ENCODE peak calls at places on chromosomes 12 and 14, in four cellular contexts. P is Caco-2, D is cardiac muscle cell, R is left ventricle myocardium inferior. H is an unnamed sample.

GRCh38 chr14:29220077-29220476 is 453.5 kb downstream of the FOXG1 start:
- DNase-seq in D (no peak), P (no peak), R (no peak), H (no peak)

GRCh38 chr14:99749142-99749541 is 44.1 kb upstream of the EML1 start:
- DNase-seq in P (no peak), R (no peak), D (no peak), H (no peak)

GRCh38 chr12:41250748-41251147 is 62.6 kb downstream of the PDZRN4 start:
- DNase-seq in P (no peak), R (no peak), D (peak; percentile 3), H (no peak)

GRCh38 chr12:132579747-132580146 is 30.6 kb downstream of the LRCOL1 start:
- DNase-seq in P (no peak), R (no peak), D (no peak), H (no peak)

GRCh38 chr12:69901141-69901900 is 76.3 kb downstream of the MYRFL start:
- DNase-seq in D (peak; percentile 20), R (no peak), P (no peak), H (no peak)

GRCh38 chr12:97173672-97174385 is 266.8 kb downstream of the NEDD1 start:
- DNase-seq in D (no peak), P (no peak), R (no peak), H (no peak)

GRCh38 chr14:51521764-51522163 is 129.9 kb upstream of the FRMD6 start:
- DNase-seq in P (no peak), R (no peak), D (peak; percentile 41), H (no peak)

GRCh38 chr12:57517187-57517586 is 3.1 kb downstream of the DDIT3 start:
- DNase-seq in D (peak; percentile 50), R (no peak), P (no peak), H (no peak)

GRCh38 chr14:74582910-74583581 is 29.0 kb downstream of the LTBP2 start:
- DNase-seq in D (peak; percentile 73), P (no peak), R (peak; percentile 58), H (no peak)

DNA sequence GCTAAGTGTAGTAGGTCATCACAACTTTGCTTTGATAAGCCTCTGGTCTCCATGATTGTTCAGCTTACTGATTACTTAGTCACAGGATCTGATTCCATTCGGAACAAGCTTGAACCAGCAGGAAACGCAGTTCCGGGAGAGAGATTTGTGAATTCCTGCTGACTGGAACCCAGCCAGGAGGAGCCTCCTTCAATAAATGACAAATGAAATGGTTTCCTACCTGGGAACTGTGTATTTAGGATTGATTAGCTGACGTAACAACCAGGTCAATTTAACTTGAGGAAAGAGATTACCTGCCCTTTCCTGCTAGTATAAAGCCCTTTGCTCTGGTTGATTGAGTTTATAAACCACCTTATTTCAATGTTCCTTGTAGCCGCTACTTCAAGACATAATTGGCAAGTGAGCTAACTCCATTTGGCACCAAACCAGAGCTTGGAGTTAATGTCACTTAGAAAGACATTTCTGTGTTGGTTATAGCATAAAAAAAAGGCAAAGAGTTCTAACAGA is 35.1 kb upstream of the KCNH3 start:
- DNase-seq in D (peak; percentile 72), P (no peak), R (no peak), H (no peak)
- H3K4me3 ChIP-seq in D (no peak overlapping the region), P (no peak overlapping the region), R (no peak overlapping the region), H (no peak overlapping the region)

DNA sequence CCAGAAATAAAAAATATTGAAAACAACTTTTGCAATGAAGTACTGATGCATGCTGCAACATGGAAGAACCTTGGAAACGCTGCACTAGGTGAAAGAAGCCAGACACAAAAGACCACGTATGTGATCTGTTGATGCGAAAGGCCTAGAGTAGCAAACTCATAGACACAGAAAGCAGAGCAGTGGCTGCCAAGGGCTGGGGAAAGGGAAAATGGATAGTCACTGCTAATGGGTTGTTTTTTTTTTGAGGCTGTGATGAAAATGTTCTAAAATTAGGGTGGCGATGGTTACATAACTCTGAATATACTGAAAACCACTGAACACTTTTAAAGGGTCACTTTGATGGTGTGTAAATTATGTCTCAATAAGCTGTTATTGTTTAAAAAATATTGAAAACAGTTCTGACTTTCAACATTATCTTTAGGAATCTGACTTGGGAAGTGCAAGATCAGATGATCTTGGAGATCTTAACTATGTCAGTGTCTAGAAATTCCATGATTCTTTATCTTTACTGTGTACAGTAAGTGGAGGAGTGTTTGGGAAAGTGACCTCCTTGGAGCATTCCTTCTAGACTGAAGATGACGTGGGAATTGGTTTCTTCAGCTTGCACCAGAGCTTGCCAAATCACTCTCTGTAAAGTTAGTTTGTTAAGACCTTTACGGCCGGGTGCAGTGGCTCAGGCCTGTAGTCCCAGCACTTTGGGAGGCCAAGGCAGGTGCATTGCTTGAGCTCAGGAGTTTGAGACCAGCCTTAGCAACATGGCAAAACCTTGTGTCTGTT is 12.4 kb downstream of the MLXIP start:
- DNase-seq in D (peak; percentile 97), P (no peak), R (no peak), H (no peak)
- H3K4me1 ChIP-seq in D (peaks cover 11% of the 10 kb centered on the region), P (peaks cover 9% of the 10 kb centered on the region), R (peaks cover 86% of the 10 kb centered on the region), H (peaks cover 84% of the 10 kb centered on the region)

GRCh38 chr12:138898-139534 is 72.4 kb downstream of the IQSEC3 start:
- DNase-seq in P (no peak), R (peak; percentile 29), D (peak; percentile 61), H (no peak)
- H3K4me3 ChIP-seq in P (no peak overlapping the region), R (peak overlapping the region; percentile 65), D (no peak overlapping the region), H (no peak overlapping the region)

GRCh38 chr12:72273499-72273837 is 1.3 kb downstream of the TRHDE start:
- DNase-seq in P (no peak), R (no peak), D (no peak), H (no peak)
- H3K4me1 ChIP-seq in P (no peaks in the 10 kb centered on the region), R (peaks cover 27% of the 10 kb centered on the region), D (no peaks in the 10 kb centered on the region), H (no peaks in the 10 kb centered on the region)

GRCh38 chr12:71691504-71692129 is 5.7 kb downstream of the TMEM19 start:
- DNase-seq in D (no peak), P (no peak), R (no peak), H (no peak)
- H3K4me3 ChIP-seq in D (no peak overlapping the region), P (no peak overlapping the region), R (no peak overlapping the region), H (no peak overlapping the region)

GRCh38 chr12:531951-532585 is 72.3 kb downstream of the B4GALNT3 start:
- DNase-seq in P (no peak), D (no peak), R (no peak), H (no peak)

GRCh38 chr12:534216-534615 is 74.5 kb downstream of the B4GALNT3 start:
- DNase-seq in R (no peak), D (no peak), P (no peak), H (no peak)

GRCh38 chr12:532908-533565 is 73.3 kb downstream of the B4GALNT3 start:
- DNase-seq in D (peak; percentile 24), R (no peak), P (no peak), H (no peak)

GRCh38 chr12:535396-535795 is 75.7 kb downstream of the B4GALNT3 start:
- DNase-seq in D (no peak), R (no peak), P (no peak), H (no peak)

DNA sequence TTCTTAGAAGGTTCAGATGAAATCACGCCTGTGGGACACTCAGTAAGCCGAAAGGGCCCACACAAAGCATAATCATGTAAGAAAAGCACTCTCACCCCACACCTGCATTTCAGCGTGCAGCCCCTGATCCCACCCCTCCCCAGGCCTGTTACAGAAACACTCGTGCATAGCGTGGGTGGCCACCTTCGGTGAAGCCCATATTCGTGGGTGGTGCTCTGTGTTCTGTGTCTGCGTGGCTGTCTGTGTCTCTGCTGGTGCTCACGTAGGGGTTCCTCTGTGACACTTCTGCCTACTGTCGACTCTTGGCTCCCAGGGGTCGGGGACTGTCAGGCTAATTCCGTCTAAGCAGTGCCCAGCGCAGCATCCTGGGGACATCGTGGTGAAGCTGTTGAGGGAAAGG is 74.0 kb downstream of the B4GALNT3 start:
- DNase-seq in R (no peak), P (no peak), D (no peak), H (no peak)
- H3K4me1 ChIP-seq in R (peaks cover 9% of the 10 kb centered on the region), P (peaks cover 18% of the 10 kb centered on the region), D (peaks cover under 1% of the 10 kb centered on the region), H (peaks cover 7% of the 10 kb centered on the region)

H was measured in CD4-positive, alpha-beta memory T cell.